ENCODE peak calls at places on chromosomes 1 and 21, in five cellular contexts. W is activated CD4-positive, CD25-positive, alpha-beta regulatory T cell treated with anti-CD3 and anti-CD28 coated beads, Interleukin-2, amount 50 U/mL, for 24 hours; K is Right ventricle myocardium superior; J is upper lobe of right lung; Q is heart right ventricle. A is an unnamed sample.

GRCh38 chr1:53273526-53273925 is 35.2 kb upstream of the MAGOH start:
- ATAC-seq in K (no peak), J (no peak), W (no peak), Q (no peak), A (peak; percentile 67)

GRCh38 chr1:41519667-41520066 is 35.2 kb upstream of the EDN2 start:
- ATAC-seq in Q (no peak), J (no peak), W (no peak), K (no peak), A (no peak)

GRCh38 chr1:185439727-185440415 is 122.8 kb upstream of the IVNS1ABP start:
- ATAC-seq in Q (no peak), J (peak; percentile 79), K (peak; percentile 18), W (peak; percentile 90), A (peak; percentile 95)

GRCh38 chr1:219875860-219876259 is 52.5 kb downstream of the SLC30A10 start:
- ATAC-seq in K (no peak), W (no peak), J (no peak), Q (no peak), A (no peak)

GRCh38 chr1:84877592-84877991 is 15.4 kb downstream of the LPAR3 start:
- ATAC-seq in J (no peak), Q (no peak), W (no peak), K (no peak), A (no peak)

GRCh38 chr1:5329068-5329739 is 663.0 kb downstream of the NPHP4 start:
- ATAC-seq in J (no peak), Q (no peak), W (peak; percentile 36), K (no peak), A (no peak)

GRCh38 chr1:87243573-87243972 is 85.1 kb upstream of the LMO4 start:
- ATAC-seq in J (no peak), W (no peak), K (no peak), Q (no peak), A (no peak)

GRCh38 chr1:39572379-39573096 is 4.1 kb downstream of the PABPC4 start:
- ATAC-seq in Q (no peak), K (no peak), W (peak; percentile 83), J (no peak), A (no peak)

GRCh38 chr1:109584766-109585165 is 34.6 kb downstream of the GNAT2 start:
- ATAC-seq in K (no peak), Q (no peak), W (no peak), J (no peak), A (no peak)

GRCh38 chr1:223838125-223838854 is 7.5 kb downstream of the TP53BP2 start:
- ATAC-seq in W (no peak), K (no peak), J (no peak), Q (no peak), A (no peak)

GRCh38 chr1:231919900-231920299 is 293.3 kb downstream of the DISC1 start:
- ATAC-seq in W (no peak), K (peak; percentile 57), Q (peak; percentile 65), J (no peak), A (no peak)

GRCh38 chr1:36517019-36517387 is 34.3 kb upstream of the CSF3R start:
- ATAC-seq in W (no peak), J (peak; percentile 47), K (no peak), Q (no peak), A (no peak)

GRCh38 chr21:31012133-31013089 is 25.9 kb downstream of the KRTAP19-8 start:
- ATAC-seq in Q (no peak), W (no peak), J (no peak), K (no peak), A (no peak)

GRCh38 chr1:20405893-20406604 is 80.0 kb downstream of the CAMK2N1 start:
- ATAC-seq in J (no peak), K (no peak), Q (no peak), W (no peak), A (no peak)

GRCh38 chr1:10339815-10340214 is 59.0 kb upstream of the PGD start:
- ATAC-seq in Q (peak; percentile 92), K (peak; percentile 93), J (peak; percentile 63), W (no peak), A (peak; percentile 62)

GRCh38 chr1:931380-932177 is 7.9 kb downstream of the SAMD11 start:
- ATAC-seq in W (no peak), Q (no peak), K (no peak), J (no peak), A (no peak)

GRCh38 chr1:24745711-24746582 is 700 bp downstream of the CLIC4 start:
- ATAC-seq in K (peak; percentile 18), J (peak; percentile 13), W (no peak), Q (no peak), A (peak; percentile 14)

GRCh38 chr1:79711001-79711431 is 704.5 kb upstream of the ADGRL4 start:
- ATAC-seq in K (no peak), W (peak; percentile 48), Q (no peak), J (no peak), A (no peak)

GRCh38 chr1:24970926-24971530 is 41.0 kb upstream of the RUNX3 start:
- ATAC-seq in W (no peak), K (no peak), Q (peak; percentile 30), J (no peak), A (no peak)

GRCh38 chr1:78388275-78388674 is 102.5 kb upstream of the PTGFR start:
- ATAC-seq in J (no peak), K (no peak), W (no peak), Q (no peak), A (no peak)

GRCh38 chr1:46689326-46689725 is 17.7 kb downstream of the TEX38 start:
- ATAC-seq in K (no peak), Q (no peak), W (no peak), J (no peak), A (no peak)

GRCh38 chr1:224554056-224554455 is 62.1 kb upstream of the CNIH3 start:
- ATAC-seq in Q (no peak), W (no peak), K (no peak), J (no peak), A (peak; percentile 79)

GRCh38 chr1:99598738-99599411 is 47.0 kb upstream of the PALMD start:
- ATAC-seq in W (no peak), Q (peak; percentile 67), K (peak; percentile 46), J (no peak), A (no peak)